ENCODE peak calls at places on chromosomes 16 and 17, in four cellular contexts. N, X, S and V are unnamed samples.
A peak's percentile ranks its signal among the peaks of the same experiment; 100 is the strongest.

GRCh38 chr17:66746736-66747135 is 88.2 kb upstream of the CACNG5 start:
- DNase-seq in N (no peak), X (no peak), S (no peak), V (no peak)

GRCh38 chr17:78168906-78169793 is 769 bp downstream of the SYNGR2 start:
- DNase-seq in N (peak; percentile 61), X (no peak), S (peak; percentile 64), V (peak; percentile 78)

GRCh38 chr16:88924834-88925539 is 52.0 kb downstream of the CBFA2T3 start:
- DNase-seq in N (no peak), X (no peak), S (peak; percentile 45), V (no peak)

GRCh38 chr16:80175011-80175410 is 365.8 kb upstream of the DYNLRB2 start:
- DNase-seq in N (no peak), X (no peak), S (no peak), V (no peak)

GRCh38 chr16:82481455-82481854 is 145.3 kb upstream of the CDH13 start:
- DNase-seq in N (no peak), X (no peak), S (no peak), V (no peak)

GRCh38 chr16:81739503-81739902 is 39.6 kb upstream of the PLCG2 start:
- DNase-seq in N (no peak), X (no peak), S (no peak), V (no peak)

GRCh38 chr17:27345141-27345904 is 51.4 kb downstream of the WSB1 start:
- DNase-seq in N (no peak), X (no peak), S (peak; percentile 48), V (no peak)

GRCh38 chr17:42475121-42475520 is 16.4 kb downstream of the ATP6V0A1 start:
- DNase-seq in N (no peak), X (no peak), S (no peak), V (no peak)

GRCh38 chr16:88951501-88951900 is 25.5 kb downstream of the CBFA2T3 start:
- DNase-seq in N (no peak), X (no peak), S (no peak), V (no peak)

GRCh38 chr17:29763273-29763672 is 140.6 kb upstream of the CORO6 start:
- DNase-seq in N (no peak), X (no peak), S (no peak), V (no peak)

GRCh38 chr17:73283841-73284282 is 22.2 kb upstream of the CPSF4L start:
- DNase-seq in N (peak; percentile 80), X (no peak), S (peak; percentile 88), V (no peak)

GRCh38 chr17:21679256-21680146 is 12.8 kb upstream of the KCNJ18 start:
- DNase-seq in N (no peak), X (no peak), S (no peak), V (no peak)

GRCh38 chr16:22031483-22032083 is 23.7 kb downstream of the MOSMO start:
- DNase-seq in N (no peak), X (no peak), S (no peak), V (no peak)
- H3K4me3 ChIP-seq in N (no peak overlapping the region), X (no peak overlapping the region), S (no peak overlapping the region), V (no peak overlapping the region)

GRCh38 chr16:73480381-73480780 is 432.5 kb upstream of the ZFHX3 start:
- DNase-seq in N (no peak), X (no peak), S (no peak), V (no peak)
- H3K27ac ChIP-seq in N (no peak overlapping the region), X (no peak overlapping the region), S (no peak overlapping the region), V (no peak overlapping the region)

DNA sequence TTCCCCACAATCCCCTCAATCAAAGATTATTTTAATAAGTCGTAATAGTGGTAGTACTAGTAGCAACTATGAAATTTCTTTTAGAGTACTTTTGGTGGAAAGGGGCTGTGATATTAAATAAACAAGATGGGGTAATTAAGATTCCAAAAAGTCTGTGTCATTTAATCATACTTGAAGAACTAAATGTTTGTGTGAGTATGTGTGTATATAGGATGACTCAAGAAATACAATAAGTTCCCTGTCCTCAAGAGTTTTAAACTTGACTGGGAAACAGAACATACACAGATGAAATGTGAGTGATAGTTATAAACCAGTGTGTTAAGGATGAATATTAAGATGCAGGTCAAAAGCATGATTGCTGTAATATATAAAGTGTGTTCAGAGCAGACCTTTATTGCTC is 2.3 kb downstream of the ALDH3A2 start:
- DNase-seq in N (no peak), X (no peak), S (no peak), V (no peak)
- H3K4me3 ChIP-seq in N (peak overlapping the region; percentile 69), X (peak overlapping the region; percentile 67), S (no peak overlapping the region), V (peak overlapping the region; percentile 77)

DNA sequence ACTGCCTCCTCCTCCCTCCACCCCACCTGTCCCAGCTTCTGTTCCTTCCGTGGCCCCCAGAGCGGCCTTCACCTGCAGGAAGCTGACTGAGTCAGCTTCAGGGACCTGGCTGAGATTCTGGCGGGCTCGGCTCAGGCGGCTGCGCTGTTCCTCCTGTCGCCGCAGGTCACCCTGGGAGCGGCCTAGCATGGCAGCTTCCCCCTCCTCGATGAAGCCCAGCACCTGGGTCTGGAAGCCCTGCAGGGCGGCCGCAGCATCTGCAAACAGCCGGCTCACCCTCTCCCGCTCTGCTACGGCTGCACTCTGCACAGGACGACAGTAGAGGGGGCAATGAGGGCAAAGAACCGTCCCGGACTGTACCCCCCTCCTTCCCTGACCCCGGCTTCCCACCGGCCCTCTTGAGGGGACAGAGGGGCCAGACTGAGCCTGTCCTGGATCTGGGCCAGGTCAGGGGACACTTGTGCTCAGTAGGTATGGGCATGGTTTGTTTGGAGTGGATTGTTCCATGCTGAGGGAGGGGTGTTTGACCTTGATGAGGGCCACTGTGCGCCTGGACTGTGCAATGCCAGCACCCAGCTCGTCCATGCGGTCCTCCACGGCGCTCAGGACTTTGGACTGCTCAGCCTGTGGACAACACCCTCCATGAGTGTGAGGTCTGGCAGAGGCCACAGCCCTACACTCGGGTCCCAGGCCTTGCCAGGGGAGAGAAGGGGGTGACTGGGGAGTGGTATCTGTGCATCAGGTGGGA is 2.0 kb downstream of the TRIM47 start:
- DNase-seq in N (no peak), X (no peak), S (peak; percentile 51), V (no peak)
- H3K27ac ChIP-seq in N (peak overlapping the region; percentile 97), X (peak overlapping the region; percentile 93), S (peak overlapping the region; percentile 99), V (peak overlapping the region; percentile 99)

DNA sequence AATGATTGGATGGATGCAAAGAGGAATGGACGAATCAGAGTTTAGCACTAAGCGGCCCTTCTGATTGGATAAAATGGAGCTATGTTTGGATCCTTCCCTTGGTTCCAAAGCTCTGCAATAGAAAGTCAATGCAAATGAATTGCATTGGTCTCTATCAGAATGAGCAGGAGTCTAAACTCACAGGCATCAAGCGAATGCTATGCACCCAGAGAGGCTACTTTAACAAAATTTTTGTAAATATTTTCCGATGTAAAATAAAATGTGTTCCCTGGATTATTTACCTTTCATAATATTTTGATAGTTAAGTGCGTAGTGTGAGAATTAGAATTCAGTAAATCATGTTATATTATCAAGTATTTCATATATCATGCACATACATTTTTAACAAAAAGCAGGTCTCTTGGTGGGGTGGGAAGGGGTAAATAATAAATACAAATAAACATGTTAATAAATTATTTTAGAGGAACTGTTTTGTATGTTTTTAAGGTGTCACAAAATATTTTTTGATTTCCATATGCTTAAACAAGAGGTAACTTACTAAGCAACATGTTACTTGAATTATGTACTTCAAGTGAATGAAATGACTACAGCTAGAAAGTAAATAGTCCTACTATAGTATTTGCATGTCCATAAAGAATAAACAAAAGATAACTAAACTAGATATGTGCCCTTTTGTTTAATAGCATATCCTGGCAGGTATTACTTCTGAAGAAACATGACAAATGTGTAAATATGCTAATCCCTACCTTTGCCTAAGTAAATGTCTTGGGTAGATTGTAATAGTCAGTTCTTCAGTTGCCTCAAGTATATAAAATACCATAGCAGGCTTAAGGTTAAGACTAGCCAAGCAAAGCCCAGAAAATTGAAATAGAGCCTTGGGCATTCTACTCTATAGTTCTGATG is 4.4 kb upstream of the UNK start:
- DNase-seq in N (no peak), X (no peak), S (no peak), V (no peak)
- H3K4me3 ChIP-seq in N (no peak overlapping the region), X (no peak overlapping the region), S (no peak overlapping the region), V (peak overlapping the region; percentile 85)